ENCODE peak calls at places on chromosomes 2 and 18, in ten cellular contexts. X, Q, E, U, S, M, I, C, F and H are unnamed samples.

GRCh38 chr2:239273280-239274234 is 127.3 kb downstream of the HDAC4 start:
- DNase-seq in C (no peak), F (no peak), U (no peak), S (no peak), Q (no peak), M (no peak), E (no peak), X (no peak), I (no peak), H (no peak)

GRCh38 chr2:118848381-118849225 is 1.2 kb upstream of the EN1 start:
- DNase-seq in C (no peak), E (no peak), M (no peak), U (no peak), S (no peak), Q (no peak), X (no peak), I (no peak), F (no peak), H (no peak)

GRCh38 chr18:57150828-57151227 is 3.9 kb downstream of the BOD1L2 start:
- DNase-seq in F (no peak), E (no peak), I (no peak), X (no peak), M (no peak), U (no peak), S (no peak), C (no peak), Q (no peak), H (no peak)

GRCh38 chr2:44100351-44100750 is 68.3 kb upstream of the PPM1B start:
- DNase-seq in U (peak), I (no peak), S (peak), C (no peak), Q (no peak), E (peak), X (peak), F (peak), M (no peak), H (no peak)

GRCh38 chr2:199602896-199603482 is 145.2 kb upstream of the SATB2 start:
- DNase-seq in S (no peak), Q (no peak), U (no peak), M (no peak), E (peak), X (peak), C (no peak), I (no peak), F (no peak), H (peak)

GRCh38 chr2:121803503-121803902 is 48.1 kb downstream of the TSN start:
- DNase-seq in S (no peak), X (no peak), M (no peak), Q (no peak), C (no peak), U (no peak), E (no peak), I (no peak), F (no peak), H (no peak)

GRCh38 chr2:207412787-207413310 is 116.9 kb upstream of the CREB1 start:
- DNase-seq in M (no peak), U (no peak), X (no peak), Q (no peak), E (no peak), S (no peak), I (no peak), C (no peak), F (no peak), H (no peak)

GRCh38 chr2:98511981-98512380 is 67.3 kb downstream of the INPP4A start:
- DNase-seq in X (no peak), C (no peak), S (no peak), U (no peak), F (no peak), E (no peak), M (no peak), Q (no peak), I (no peak), H (no peak)

GRCh38 chr2:65366595-65367125 is 65.7 kb downstream of the SPRED2 start:
- DNase-seq in Q (no peak), F (peak), U (peak), E (peak), M (no peak), C (peak), I (no peak), X (peak), S (peak), H (no peak)

GRCh38 chr2:135373702-135374101 is 157.3 kb downstream of the ZRANB3 start:
- DNase-seq in I (no peak), C (no peak), U (no peak), M (no peak), Q (no peak), F (no peak), X (no peak), S (no peak), E (no peak), H (no peak)

GRCh38 chr18:55102508-55102907 is 143.2 kb upstream of the CCDC68 start:
- DNase-seq in X (no peak), Q (no peak), E (no peak), M (no peak), I (no peak), U (no peak), F (no peak), S (no peak), C (no peak), H (no peak)

GRCh38 chr2:120104002-120104467 is 91.2 kb downstream of the EPB41L5 start:
- DNase-seq in C (no peak), U (no peak), X (peak), Q (no peak), I (no peak), S (peak), E (peak), M (no peak), F (peak), H (no peak)

GRCh38 chr18:41695441-41695840 is 259.6 kb upstream of the PIK3C3 start:
- DNase-seq in F (no peak), I (no peak), U (no peak), C (no peak), Q (no peak), X (peak), S (no peak), M (no peak), E (no peak), H (no peak)